ENCODE peak calls at places on chromosomes 12 and 14, in five cellular contexts. One of them, this sample, is unnamed.
A peak's percentile ranks its signal among the peaks of the same experiment; 100 is the strongest.

GRCh38 chr14:63155511-63156189 is 48.6 kb upstream of the RHOJ start:
- DNase-seq in body of pancreas: no peak
- DNase-seq in brain microvascular endothelial cell: peak; percentile 51
- DNase-seq in colonic mucosa: no peak
- DNase-seq in pancreas: no peak
- DNase-seq in this sample: no peak

GRCh38 chr14:102666635-102667034 is 74.2 kb downstream of the RCOR1 start:
- DNase-seq in pancreas: no peak
- DNase-seq in brain microvascular endothelial cell: peak; percentile 53
- DNase-seq in colonic mucosa: no peak
- DNase-seq in body of pancreas: no peak
- DNase-seq in this sample: no peak

GRCh38 chr12:121927798-121928197 is 9.4 kb downstream of the CFAP251 start:
- DNase-seq in colonic mucosa: no peak
- DNase-seq in body of pancreas: no peak
- DNase-seq in brain microvascular endothelial cell: no peak
- DNase-seq in pancreas: no peak
- DNase-seq in this sample: no peak

GRCh38 chr14:99028521-99028920 is 243.5 kb downstream of the BCL11B start:
- DNase-seq in body of pancreas: no peak
- DNase-seq in pancreas: no peak
- DNase-seq in brain microvascular endothelial cell: no peak
- DNase-seq in colonic mucosa: no peak
- DNase-seq in this sample: no peak

GRCh38 chr14:93267149-93267711 is 60.2 kb downstream of the UBR7 start:
- DNase-seq in pancreas: no peak
- DNase-seq in body of pancreas: no peak
- DNase-seq in colonic mucosa: no peak
- DNase-seq in brain microvascular endothelial cell: no peak
- DNase-seq in this sample: no peak

GRCh38 chr12:89770391-89770790 is 61.8 kb upstream of the ATP2B1 start:
- DNase-seq in body of pancreas: no peak
- DNase-seq in colonic mucosa: no peak
- DNase-seq in brain microvascular endothelial cell: no peak
- DNase-seq in pancreas: no peak
- DNase-seq in this sample: no peak

GRCh38 chr12:113515082-113515856 is 43.6 kb upstream of the LHX5 start:
- DNase-seq in brain microvascular endothelial cell: no peak
- DNase-seq in body of pancreas: no peak
- DNase-seq in colonic mucosa: no peak
- DNase-seq in pancreas: no peak
- DNase-seq in this sample: no peak

GRCh38 chr14:101027291-101027690 is 123.8 kb upstream of the RTL1 start:
- DNase-seq in body of pancreas: no peak
- DNase-seq in brain microvascular endothelial cell: no peak
- DNase-seq in pancreas: no peak
- DNase-seq in colonic mucosa: no peak
- DNase-seq in this sample: peak; percentile 0

GRCh38 chr14:51575225-51576111 is 76.2 kb upstream of the FRMD6 start:
- DNase-seq in brain microvascular endothelial cell: no peak
- DNase-seq in pancreas: no peak
- DNase-seq in body of pancreas: no peak
- DNase-seq in colonic mucosa: no peak
- DNase-seq in this sample: peak; percentile 22

GRCh38 chr14:51630987-51631386 is 20.7 kb upstream of the FRMD6 start:
- DNase-seq in pancreas: no peak
- DNase-seq in body of pancreas: no peak
- DNase-seq in brain microvascular endothelial cell: no peak
- DNase-seq in colonic mucosa: no peak
- DNase-seq in this sample: no peak

GRCh38 chr12:54300732-54301427 is at the start of gene NFE2:
- DNase-seq in body of pancreas: peak; percentile 70
- DNase-seq in pancreas: peak; percentile 56
- DNase-seq in colonic mucosa: peak; percentile 39
- DNase-seq in brain microvascular endothelial cell: peak; percentile 60
- DNase-seq in this sample: peak; percentile 37

GRCh38 chr12:114404451-114405198 is 1.3 kb downstream of the TBX5 start:
- DNase-seq in body of pancreas: no peak
- DNase-seq in pancreas: no peak
- DNase-seq in brain microvascular endothelial cell: no peak
- DNase-seq in colonic mucosa: no peak
- DNase-seq in this sample: no peak

GRCh38 chr12:20105938-20106337 is 262.4 kb upstream of the PDE3A start:
- DNase-seq in pancreas: no peak
- DNase-seq in colonic mucosa: no peak
- DNase-seq in brain microvascular endothelial cell: no peak
- DNase-seq in body of pancreas: no peak
- DNase-seq in this sample: no peak

GRCh38 chr14:95504135-95505029 is 12.1 kb downstream of the SYNE3 start:
- DNase-seq in brain microvascular endothelial cell: peak; percentile 56
- DNase-seq in colonic mucosa: no peak
- DNase-seq in body of pancreas: no peak
- DNase-seq in pancreas: no peak
- DNase-seq in this sample: no peak

GRCh38 chr12:85955127-85955526 is 81.0 kb downstream of the NTS start:
- DNase-seq in body of pancreas: no peak
- DNase-seq in brain microvascular endothelial cell: no peak
- DNase-seq in colonic mucosa: no peak
- DNase-seq in pancreas: no peak
- DNase-seq in this sample: no peak

GRCh38 chr12:109940339-109940923 is 40.4 kb downstream of the TCHP start:
- DNase-seq in body of pancreas: no peak
- DNase-seq in pancreas: no peak
- DNase-seq in colonic mucosa: peak; percentile 67
- DNase-seq in brain microvascular endothelial cell: no peak
- DNase-seq in this sample: no peak

GRCh38 chr14:22112004-22112403 is 438.4 kb upstream of the OR4E1 start:
- DNase-seq in brain microvascular endothelial cell: no peak
- DNase-seq in pancreas: no peak
- DNase-seq in colonic mucosa: peak; percentile 34
- DNase-seq in body of pancreas: no peak
- DNase-seq in this sample: no peak

GRCh38 chr12:33438890-33439586 is 581 bp downstream of the SYT10 start:
- DNase-seq in brain microvascular endothelial cell: no peak
- DNase-seq in body of pancreas: no peak
- DNase-seq in colonic mucosa: no peak
- DNase-seq in pancreas: no peak
- DNase-seq in this sample: no peak

GRCh38 chr12:121990692-121991603 is 30.7 kb upstream of the BCL7A start:
- DNase-seq in body of pancreas: no peak
- DNase-seq in brain microvascular endothelial cell: no peak
- DNase-seq in pancreas: no peak
- DNase-seq in colonic mucosa: no peak
- DNase-seq in this sample: no peak

GRCh38 chr14:25953532-25954144 is 644.2 kb downstream of the NOVA1 start:
- DNase-seq in colonic mucosa: peak; percentile 26
- DNase-seq in body of pancreas: peak; percentile 4
- DNase-seq in pancreas: no peak
- DNase-seq in brain microvascular endothelial cell: peak; percentile 32
- DNase-seq in this sample: no peak

GRCh38 chr12:88924162-88924561 is 343.9 kb upstream of the KITLG start:
- DNase-seq in body of pancreas: no peak
- DNase-seq in brain microvascular endothelial cell: no peak
- DNase-seq in pancreas: no peak
- DNase-seq in colonic mucosa: no peak
- DNase-seq in this sample: no peak

GRCh38 chr12:112967306-112967705 is 11.0 kb upstream of the OAS2 start:
- DNase-seq in pancreas: no peak
- DNase-seq in colonic mucosa: no peak
- DNase-seq in brain microvascular endothelial cell: no peak
- DNase-seq in body of pancreas: no peak
- DNase-seq in this sample: no peak

GRCh38 chr14:91306547-91306946 is 62.0 kb upstream of the GPR68 start:
- DNase-seq in brain microvascular endothelial cell: no peak
- DNase-seq in pancreas: no peak
- DNase-seq in colonic mucosa: no peak
- DNase-seq in body of pancreas: no peak
- DNase-seq in this sample: no peak

GRCh38 chr14:51691176-51691575 is 39.5 kb downstream of the FRMD6 start:
- DNase-seq in brain microvascular endothelial cell: no peak
- DNase-seq in colonic mucosa: no peak
- DNase-seq in body of pancreas: no peak
- DNase-seq in pancreas: no peak
- DNase-seq in this sample: no peak

GRCh38 chr14:32576088-32576795 is 247.1 kb downstream of the AKAP6 start:
- DNase-seq in colonic mucosa: peak; percentile 55
- DNase-seq in brain microvascular endothelial cell: peak; percentile 50
- DNase-seq in body of pancreas: peak; percentile 65
- DNase-seq in pancreas: no peak
- DNase-seq in this sample: no peak

GRCh38 chr14:105385698-105386365 is 12.5 kb upstream of the TEX22 start:
- DNase-seq in brain microvascular endothelial cell: no peak
- DNase-seq in pancreas: no peak
- DNase-seq in body of pancreas: peak; percentile 29
- DNase-seq in colonic mucosa: no peak
- DNase-seq in this sample: peak; percentile 21

GRCh38 chr14:102525213-102526143 is 15.9 kb upstream of the ANKRD9 start:
- DNase-seq in brain microvascular endothelial cell: peak; percentile 59
- DNase-seq in pancreas: no peak
- DNase-seq in body of pancreas: peak; percentile 55
- DNase-seq in colonic mucosa: peak; percentile 70
- DNase-seq in this sample: no peak

GRCh38 chr14:69299286-69300035 is 39.5 kb downstream of the GALNT16 start:
- DNase-seq in colonic mucosa: no peak
- DNase-seq in body of pancreas: no peak
- DNase-seq in pancreas: no peak
- DNase-seq in brain microvascular endothelial cell: no peak
- DNase-seq in this sample: no peak

GRCh38 chr14:91173221-91173670 is 59.4 kb downstream of the DGLUCY start:
- DNase-seq in colonic mucosa: peak; percentile 85
- DNase-seq in body of pancreas: peak; percentile 89
- DNase-seq in brain microvascular endothelial cell: peak; percentile 78
- DNase-seq in pancreas: peak; percentile 77
- DNase-seq in this sample: peak; percentile 80

GRCh38 chr12:127779301-127780045 is 487.5 kb upstream of the TMEM132C start:
- DNase-seq in pancreas: no peak
- DNase-seq in body of pancreas: no peak
- DNase-seq in colonic mucosa: no peak
- DNase-seq in brain microvascular endothelial cell: no peak
- DNase-seq in this sample: no peak

GRCh38 chr14:80313806-80314205 is 102.5 kb upstream of the DIO2 start:
- DNase-seq in pancreas: no peak
- DNase-seq in body of pancreas: no peak
- DNase-seq in brain microvascular endothelial cell: no peak
- DNase-seq in colonic mucosa: no peak
- DNase-seq in this sample: no peak

GRCh38 chr14:54818201-54819133 is 84.2 kb downstream of the GCH1 start:
- DNase-seq in body of pancreas: peak; percentile 54
- DNase-seq in brain microvascular endothelial cell: peak; percentile 68
- DNase-seq in pancreas: no peak
- DNase-seq in colonic mucosa: no peak
- DNase-seq in this sample: no peak

GRCh38 chr14:74085047-74085637 is 386 bp downstream of the LIN52 start:
- DNase-seq in body of pancreas: no peak
- DNase-seq in brain microvascular endothelial cell: peak; percentile 29
- DNase-seq in colonic mucosa: no peak
- DNase-seq in pancreas: no peak
- DNase-seq in this sample: no peak

GRCh38 chr14:20820063-20820904 is 17.6 kb upstream of the RNASE1 start:
- DNase-seq in body of pancreas: no peak
- DNase-seq in brain microvascular endothelial cell: no peak
- DNase-seq in colonic mucosa: peak; percentile 57
- DNase-seq in pancreas: no peak
- DNase-seq in this sample: no peak

GRCh38 chr12:52145228-52145940 is 46.4 kb downstream of the KRT80 start:
- DNase-seq in body of pancreas: no peak
- DNase-seq in brain microvascular endothelial cell: no peak
- DNase-seq in colonic mucosa: no peak
- DNase-seq in pancreas: no peak
- DNase-seq in this sample: no peak

GRCh38 chr12:50533203-50533584 is 28.4 kb downstream of the DIP2B start:
- DNase-seq in body of pancreas: no peak
- DNase-seq in brain microvascular endothelial cell: no peak
- DNase-seq in colonic mucosa: no peak
- DNase-seq in pancreas: no peak
- DNase-seq in this sample: no peak

GRCh38 chr14:77314043-77314442 is 6.6 kb downstream of the POMT2 start:
- DNase-seq in colonic mucosa: no peak
- DNase-seq in body of pancreas: no peak
- DNase-seq in brain microvascular endothelial cell: peak; percentile 26
- DNase-seq in pancreas: no peak
- DNase-seq in this sample: no peak
- H3K27ac ChIP-seq in colonic mucosa: no peak overlapping the region
- H3K27ac ChIP-seq in body of pancreas: no peak overlapping the region
- H3K27ac ChIP-seq in brain microvascular endothelial cell: no peak overlapping the region
- H3K27ac ChIP-seq in pancreas: no peak overlapping the region
- H3K27ac ChIP-seq in this sample: no peak overlapping the region

DNA sequence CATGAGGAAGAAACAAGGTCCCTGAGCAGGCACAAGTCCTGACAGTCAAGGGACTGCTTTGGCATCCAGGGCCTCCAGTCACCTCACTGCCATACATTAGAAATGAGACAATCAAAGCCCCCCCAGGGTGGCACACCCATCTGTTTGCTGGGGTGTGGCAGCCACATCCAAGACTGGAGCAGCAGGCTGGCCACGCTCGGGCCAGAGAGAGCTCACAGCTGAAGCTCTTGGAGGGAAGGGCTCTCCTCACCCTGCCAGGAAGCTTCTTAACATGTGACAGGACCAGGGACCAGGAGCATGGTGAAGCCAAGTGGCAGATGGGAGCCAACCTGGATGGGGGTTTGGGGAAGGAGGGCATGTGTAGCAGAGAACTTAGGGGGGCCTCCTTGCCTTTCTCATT is 10.0 kb downstream of the CACNB3 start:
- DNase-seq in pancreas: no peak
- DNase-seq in body of pancreas: no peak
- DNase-seq in brain microvascular endothelial cell: no peak
- DNase-seq in colonic mucosa: no peak
- DNase-seq in this sample: no peak
- H3K36me3 ChIP-seq in pancreas: peaks cover 29% of the 10 kb centered on the region
- H3K36me3 ChIP-seq in body of pancreas: no peaks in the 10 kb centered on the region
- H3K36me3 ChIP-seq in brain microvascular endothelial cell: peaks cover 75% of the 10 kb centered on the region
- H3K36me3 ChIP-seq in colonic mucosa: peaks cover 24% of the 10 kb centered on the region
- H3K36me3 ChIP-seq in this sample: peaks cover 63% of the 10 kb centered on the region

GRCh38 chr12:25670076-25671055 is 117.3 kb upstream of the LMNTD1 start:
- DNase-seq in brain microvascular endothelial cell: no peak
- DNase-seq in body of pancreas: no peak
- DNase-seq in pancreas: no peak
- DNase-seq in colonic mucosa: no peak
- DNase-seq in this sample: no peak
- TF ChIP-seq CTCF in brain microvascular endothelial cell: no peak
- TF ChIP-seq CTCF in body of pancreas: no peak
- TF ChIP-seq CTCF in pancreas: no peak
- TF ChIP-seq CTCF in colonic mucosa: no peak
- TF ChIP-seq CTCF in this sample: no peak

DNA sequence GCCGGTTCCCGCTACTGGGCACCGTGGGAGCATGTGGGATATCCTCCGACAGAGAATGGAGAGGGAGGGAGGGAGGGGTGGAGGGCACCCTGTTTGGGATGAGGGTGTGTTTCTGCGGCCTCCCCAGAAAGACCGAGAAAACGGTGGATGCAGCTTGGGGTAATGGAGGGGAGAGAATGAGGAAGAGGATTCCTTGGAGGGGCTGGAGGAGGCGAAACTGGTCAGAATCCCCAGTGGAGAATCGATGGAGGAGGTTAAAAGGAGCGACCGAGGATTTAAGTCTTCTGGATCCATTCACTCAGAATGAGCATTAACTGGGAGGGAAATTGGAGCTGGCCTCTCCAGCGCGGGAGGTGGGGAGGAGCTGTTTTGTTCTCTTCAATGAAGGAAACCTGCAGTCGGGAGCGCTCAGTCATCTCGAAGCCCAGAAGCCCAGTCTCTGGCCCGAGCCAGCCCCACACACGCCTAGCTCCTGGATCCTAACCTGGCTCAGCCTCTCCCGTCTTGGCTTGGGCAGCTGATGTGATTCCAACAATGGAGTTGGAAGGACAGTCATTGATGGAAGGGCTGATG is 583 bp downstream of the ARG2 start:
- DNase-seq in brain microvascular endothelial cell: no peak
- DNase-seq in colonic mucosa: peak; percentile 33
- DNase-seq in body of pancreas: peak; percentile 16
- DNase-seq in pancreas: peak; percentile 33
- DNase-seq in this sample: no peak
- H3K27ac ChIP-seq in brain microvascular endothelial cell: no peak overlapping the region
- H3K27ac ChIP-seq in colonic mucosa: peak overlapping the region; percentile 66
- H3K27ac ChIP-seq in body of pancreas: peak overlapping the region; percentile 79
- H3K27ac ChIP-seq in pancreas: peak overlapping the region; percentile 81
- H3K27ac ChIP-seq in this sample: peak overlapping the region; percentile 54